ENCODE peak calls at places on chromosomes 11 and 22, in six cellular contexts. One of them, this sample, is unnamed.

GRCh38 chr11:13415201-13415600 is 47.8 kb downstream of the BTBD10 start:
- DNase-seq in neuronal stem cell: no peak
- DNase-seq in thoracic aorta: no peak
- DNase-seq in uterus: no peak
- DNase-seq in adrenal gland: no peak
- DNase-seq in BJ: no peak
- DNase-seq in this sample: no peak

GRCh38 chr11:134412508-134413333 is 679 bp upstream of the B3GAT1 start:
- DNase-seq in thoracic aorta: no peak
- DNase-seq in neuronal stem cell: peak; percentile 57
- DNase-seq in BJ: no peak
- DNase-seq in adrenal gland: no peak
- DNase-seq in uterus: no peak
- DNase-seq in this sample: peak; percentile 67

GRCh38 chr11:12156301-12157140 is 46.1 kb downstream of the MICAL2 start:
- DNase-seq in neuronal stem cell: no peak
- DNase-seq in adrenal gland: no peak
- DNase-seq in BJ: no peak
- DNase-seq in thoracic aorta: no peak
- DNase-seq in uterus: no peak
- DNase-seq in this sample: no peak

GRCh38 chr11:122690292-122690691 is 34.8 kb downstream of the UBASH3B start:
- DNase-seq in uterus: no peak
- DNase-seq in BJ: no peak
- DNase-seq in thoracic aorta: no peak
- DNase-seq in adrenal gland: no peak
- DNase-seq in neuronal stem cell: no peak
- DNase-seq in this sample: no peak

GRCh38 chr11:68796779-68797178 is 44.9 kb downstream of the CPT1A start:
- DNase-seq in thoracic aorta: no peak
- DNase-seq in adrenal gland: no peak
- DNase-seq in uterus: no peak
- DNase-seq in neuronal stem cell: no peak
- DNase-seq in BJ: no peak
- DNase-seq in this sample: no peak

GRCh38 chr11:77146261-77147035 is 18.4 kb downstream of the MYO7A start:
- DNase-seq in BJ: no peak
- DNase-seq in adrenal gland: no peak
- DNase-seq in neuronal stem cell: no peak
- DNase-seq in uterus: no peak
- DNase-seq in thoracic aorta: no peak
- DNase-seq in this sample: no peak

GRCh38 chr22:17472886-17473285 is 90.4 kb upstream of the SLC25A18 start:
- DNase-seq in adrenal gland: no peak
- DNase-seq in neuronal stem cell: peak; percentile 74
- DNase-seq in BJ: no peak
- DNase-seq in uterus: no peak
- DNase-seq in thoracic aorta: no peak
- DNase-seq in this sample: no peak

GRCh38 chr22:36929621-36930020 is 16.2 kb downstream of the CSF2RB start:
- DNase-seq in adrenal gland: no peak
- DNase-seq in BJ: no peak
- DNase-seq in neuronal stem cell: no peak
- DNase-seq in uterus: no peak
- DNase-seq in thoracic aorta: no peak
- DNase-seq in this sample: no peak

GRCh38 chr11:29957406-29957805 is 59.4 kb downstream of the KCNA4 start:
- DNase-seq in BJ: no peak
- DNase-seq in uterus: no peak
- DNase-seq in neuronal stem cell: no peak
- DNase-seq in adrenal gland: no peak
- DNase-seq in thoracic aorta: no peak
- DNase-seq in this sample: no peak

GRCh38 chr22:22578702-22579424 is 19.8 kb upstream of the PRAME start:
- DNase-seq in BJ: no peak
- DNase-seq in uterus: no peak
- DNase-seq in neuronal stem cell: no peak
- DNase-seq in adrenal gland: peak; percentile 45
- DNase-seq in thoracic aorta: no peak
- DNase-seq in this sample: no peak

GRCh38 chr11:16347928-16348685 is 8.2 kb downstream of the SOX6 start:
- DNase-seq in thoracic aorta: no peak
- DNase-seq in BJ: no peak
- DNase-seq in adrenal gland: no peak
- DNase-seq in uterus: no peak
- DNase-seq in neuronal stem cell: no peak
- DNase-seq in this sample: no peak

GRCh38 chr11:89495951-89496350 is 4.8 kb upstream of the NOX4 start:
- DNase-seq in uterus: peak; percentile 16
- DNase-seq in neuronal stem cell: peak; percentile 29
- DNase-seq in BJ: peak; percentile 87
- DNase-seq in adrenal gland: no peak
- DNase-seq in thoracic aorta: peak; percentile 34
- DNase-seq in this sample: no peak

GRCh38 chr22:39520874-39521857 is 804 bp downstream of the ATF4 start:
- DNase-seq in uterus: peak; percentile 85
- DNase-seq in neuronal stem cell: no peak
- DNase-seq in adrenal gland: peak; percentile 80
- DNase-seq in BJ: no peak
- DNase-seq in thoracic aorta: no peak
- DNase-seq in this sample: peak; percentile 87
- H3K4me3 ChIP-seq in uterus: peak overlapping the region; percentile 94
- H3K4me3 ChIP-seq in neuronal stem cell: peak overlapping the region; percentile 88
- H3K4me3 ChIP-seq in adrenal gland: peak overlapping the region; percentile 87
- H3K4me3 ChIP-seq in BJ: peak overlapping the region; percentile 88
- H3K4me3 ChIP-seq in thoracic aorta: peak overlapping the region; percentile 95
- H3K4me3 ChIP-seq in this sample: peak overlapping the region; percentile 100

DNA sequence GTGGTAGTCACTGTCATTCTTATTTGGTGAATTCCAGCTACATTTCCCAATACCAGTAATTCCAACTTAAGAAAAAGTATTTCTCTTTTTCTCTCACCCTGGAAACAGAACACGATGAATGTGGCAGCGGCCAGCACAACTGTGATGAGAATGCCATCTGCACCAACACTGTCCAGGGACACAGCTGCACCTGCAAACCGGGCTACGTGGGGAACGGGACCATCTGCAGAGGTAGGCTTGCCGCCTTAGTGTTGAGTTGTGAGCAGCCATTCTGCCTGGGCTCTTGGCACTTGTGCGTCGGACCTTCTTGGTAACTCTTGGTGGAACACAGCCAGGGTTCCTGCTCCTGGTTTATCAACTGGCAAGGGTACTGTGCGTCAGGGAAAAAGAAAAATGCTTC is 559.8 kb downstream of the NELL1 start:
- DNase-seq in uterus: no peak
- DNase-seq in neuronal stem cell: no peak
- DNase-seq in BJ: no peak
- DNase-seq in adrenal gland: no peak
- DNase-seq in thoracic aorta: no peak
- DNase-seq in this sample: no peak
- H3K4me3 ChIP-seq in uterus: no peak overlapping the region
- H3K4me3 ChIP-seq in neuronal stem cell: no peak overlapping the region
- H3K4me3 ChIP-seq in BJ: no peak overlapping the region
- H3K4me3 ChIP-seq in adrenal gland: no peak overlapping the region
- H3K4me3 ChIP-seq in thoracic aorta: no peak overlapping the region
- H3K4me3 ChIP-seq in this sample: no peak overlapping the region

DNA sequence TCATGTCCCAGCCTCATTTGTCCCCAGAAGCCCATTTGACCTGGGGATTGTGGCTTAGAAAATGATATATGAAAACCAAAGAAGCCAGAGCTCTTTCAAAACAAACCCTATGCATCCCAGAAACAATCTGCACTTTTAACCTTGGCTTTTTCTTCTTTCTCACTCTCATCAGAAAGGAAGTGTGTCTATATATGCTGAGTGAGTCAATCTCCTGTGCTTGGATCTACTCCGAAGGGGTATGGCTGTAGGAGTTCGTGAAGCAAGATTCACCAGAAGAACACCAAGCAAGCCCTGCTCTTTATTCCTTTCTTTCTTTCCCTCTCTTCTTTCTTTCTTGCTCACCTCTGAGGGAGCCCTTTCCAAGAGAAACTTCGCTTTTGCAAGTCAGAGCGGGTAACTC is 636 bp downstream of the PAMR1 start:
- DNase-seq in BJ: no peak
- DNase-seq in uterus: no peak
- DNase-seq in thoracic aorta: no peak
- DNase-seq in adrenal gland: no peak
- DNase-seq in neuronal stem cell: no peak
- DNase-seq in this sample: no peak
- H3K4me3 ChIP-seq in BJ: peak overlapping the region; percentile 81
- H3K4me3 ChIP-seq in uterus: peak overlapping the region; percentile 53
- H3K4me3 ChIP-seq in thoracic aorta: no peak overlapping the region
- H3K4me3 ChIP-seq in adrenal gland: no peak overlapping the region
- H3K4me3 ChIP-seq in neuronal stem cell: peak overlapping the region; percentile 86
- H3K4me3 ChIP-seq in this sample: peak overlapping the region; percentile 36

DNA sequence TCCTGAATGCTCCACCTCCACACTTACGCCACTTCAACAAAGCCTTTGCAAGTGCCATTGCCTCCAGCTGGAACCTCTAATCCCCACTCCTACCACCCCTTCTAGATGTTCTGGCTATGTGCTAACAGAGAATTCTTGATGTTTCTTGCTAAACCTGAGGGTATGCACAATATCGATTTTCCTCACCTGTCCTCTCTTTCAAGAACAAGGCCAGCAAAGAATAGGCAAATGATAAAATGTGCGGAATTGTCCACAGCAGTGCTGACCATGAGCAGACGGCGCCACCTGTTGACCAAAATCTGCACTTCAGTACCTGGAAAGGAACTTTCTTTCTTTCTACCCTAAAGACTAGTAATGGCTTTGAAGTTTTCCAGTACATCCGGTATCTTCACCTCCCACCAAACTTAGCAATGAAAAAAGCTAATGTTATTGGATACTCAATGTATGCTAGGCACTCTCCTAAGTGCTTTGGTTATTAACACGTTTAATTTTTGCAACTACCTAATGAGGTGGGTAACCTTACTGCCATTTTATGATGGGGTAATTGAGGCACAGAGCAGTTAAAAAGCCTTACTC is 3.4 kb downstream of the TIMM10 start:
- DNase-seq in thoracic aorta: no peak
- DNase-seq in BJ: no peak
- DNase-seq in adrenal gland: peak; percentile 60
- DNase-seq in uterus: peak; percentile 69
- DNase-seq in neuronal stem cell: peak; percentile 74
- DNase-seq in this sample: peak; percentile 88
- H3K4me3 ChIP-seq in thoracic aorta: no peak overlapping the region
- H3K4me3 ChIP-seq in BJ: no peak overlapping the region
- H3K4me3 ChIP-seq in adrenal gland: no peak overlapping the region
- H3K4me3 ChIP-seq in uterus: no peak overlapping the region
- H3K4me3 ChIP-seq in neuronal stem cell: no peak overlapping the region
- H3K4me3 ChIP-seq in this sample: no peak overlapping the region

GRCh38 chr11:10324474-10324873 is 19.6 kb downstream of the ADM start:
- DNase-seq in BJ: no peak
- DNase-seq in neuronal stem cell: no peak
- DNase-seq in thoracic aorta: no peak
- DNase-seq in uterus: no peak
- DNase-seq in adrenal gland: no peak
- DNase-seq in this sample: no peak

GRCh38 chr11:10322830-10323792 is 18.2 kb downstream of the ADM start:
- DNase-seq in thoracic aorta: no peak
- DNase-seq in adrenal gland: peak; percentile 73
- DNase-seq in neuronal stem cell: no peak
- DNase-seq in BJ: peak; percentile 69
- DNase-seq in uterus: peak; percentile 56
- DNase-seq in this sample: peak; percentile 56

GRCh38 chr11:10322401-10322800 is 17.5 kb downstream of the ADM start:
- DNase-seq in BJ: no peak
- DNase-seq in thoracic aorta: no peak
- DNase-seq in uterus: no peak
- DNase-seq in adrenal gland: no peak
- DNase-seq in neuronal stem cell: no peak
- DNase-seq in this sample: no peak

GRCh38 chr11:10325398-10326079 is 20.7 kb downstream of the ADM start:
- DNase-seq in adrenal gland: no peak
- DNase-seq in uterus: no peak
- DNase-seq in thoracic aorta: no peak
- DNase-seq in neuronal stem cell: no peak
- DNase-seq in BJ: peak; percentile 70
- DNase-seq in this sample: no peak

DNA sequence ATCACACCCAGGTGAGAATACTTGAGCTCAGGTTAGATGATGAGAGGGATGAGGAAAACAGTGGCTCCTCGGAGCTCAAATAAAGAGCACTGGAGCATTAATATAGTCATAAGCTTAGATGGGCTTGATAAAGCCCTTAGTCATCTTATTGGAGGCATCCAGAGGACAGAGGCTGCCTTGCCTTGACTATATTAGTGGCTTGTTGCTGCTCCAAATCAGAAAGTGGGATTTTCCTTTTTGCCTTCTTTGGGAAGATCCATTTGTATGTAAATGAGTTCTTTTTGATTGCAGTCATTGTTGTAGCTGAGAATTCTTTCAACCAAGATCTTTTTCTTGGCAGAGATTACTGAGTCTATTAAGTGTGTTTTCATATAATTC is 18.9 kb downstream of the ADM start:
- DNase-seq in neuronal stem cell: no peak
- DNase-seq in uterus: no peak
- DNase-seq in BJ: no peak
- DNase-seq in adrenal gland: no peak
- DNase-seq in thoracic aorta: no peak
- DNase-seq in this sample: no peak
- H3K4me3 ChIP-seq in neuronal stem cell: no peak overlapping the region
- H3K4me3 ChIP-seq in uterus: no peak overlapping the region
- H3K4me3 ChIP-seq in BJ: no peak overlapping the region
- H3K4me3 ChIP-seq in adrenal gland: no peak overlapping the region
- H3K4me3 ChIP-seq in thoracic aorta: no peak overlapping the region
- H3K4me3 ChIP-seq in this sample: no peak overlapping the region

GRCh38 chr11:28835790-28836189 is 727.6 kb downstream of the METTL15 start:
- DNase-seq in adrenal gland: no peak
- DNase-seq in uterus: no peak
- DNase-seq in neuronal stem cell: no peak
- DNase-seq in BJ: no peak
- DNase-seq in thoracic aorta: no peak
- DNase-seq in this sample: no peak
- H3K4me3 ChIP-seq in adrenal gland: no peak overlapping the region
- H3K4me3 ChIP-seq in uterus: no peak overlapping the region
- H3K4me3 ChIP-seq in neuronal stem cell: no peak overlapping the region
- H3K4me3 ChIP-seq in BJ: no peak overlapping the region
- H3K4me3 ChIP-seq in thoracic aorta: no peak overlapping the region
- H3K4me3 ChIP-seq in this sample: no peak overlapping the region

GRCh38 chr11:101127348-101127698 is 2.3 kb downstream of the PGR start:
- DNase-seq in thoracic aorta: no peak
- DNase-seq in uterus: peak; percentile 38
- DNase-seq in neuronal stem cell: no peak
- DNase-seq in adrenal gland: peak; percentile 16
- DNase-seq in BJ: no peak
- DNase-seq in this sample: peak; percentile 11
- H3K4me3 ChIP-seq in thoracic aorta: peak overlapping the region; percentile 92
- H3K4me3 ChIP-seq in uterus: peak overlapping the region; percentile 78
- H3K4me3 ChIP-seq in neuronal stem cell: peak overlapping the region; percentile 79
- H3K4me3 ChIP-seq in adrenal gland: peak overlapping the region; percentile 73
- H3K4me3 ChIP-seq in BJ: peak overlapping the region; percentile 28
- H3K4me3 ChIP-seq in this sample: peak overlapping the region; percentile 48

DNA sequence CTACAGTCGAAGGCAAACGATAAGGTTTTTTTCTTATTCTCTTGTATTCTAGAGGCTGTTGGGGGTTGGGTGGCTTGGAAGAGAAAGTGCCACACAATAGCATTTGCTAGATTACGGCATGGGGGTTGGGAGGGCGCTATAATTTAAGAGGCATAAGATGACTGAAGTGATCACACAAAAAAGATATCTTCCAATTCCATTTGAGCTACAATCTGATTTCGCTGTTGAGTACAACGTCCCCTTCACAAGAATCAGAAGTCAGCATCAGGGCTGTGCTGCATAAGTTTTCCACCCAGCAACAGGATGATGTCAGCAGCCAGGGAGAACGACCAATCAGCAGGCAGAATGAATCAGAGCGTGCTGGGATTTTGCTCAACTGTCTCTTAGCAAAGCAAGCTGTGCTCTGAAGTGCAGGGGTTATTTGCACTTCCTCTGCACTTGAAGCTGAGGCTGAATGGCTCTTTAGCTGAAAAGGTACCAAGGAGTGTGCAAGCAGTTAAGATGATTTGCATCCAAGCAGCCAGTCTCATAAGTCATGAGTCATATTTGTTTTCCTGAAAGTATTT is 23.2 kb upstream of the SESN3 start:
- DNase-seq in adrenal gland: peak; percentile 91
- DNase-seq in neuronal stem cell: peak; percentile 63
- DNase-seq in uterus: peak; percentile 80
- DNase-seq in BJ: peak; percentile 30
- DNase-seq in thoracic aorta: peak; percentile 50
- DNase-seq in this sample: no peak
- H3K4me3 ChIP-seq in adrenal gland: peak overlapping the region; percentile 29
- H3K4me3 ChIP-seq in neuronal stem cell: no peak overlapping the region
- H3K4me3 ChIP-seq in uterus: no peak overlapping the region
- H3K4me3 ChIP-seq in BJ: peak overlapping the region; percentile 23
- H3K4me3 ChIP-seq in thoracic aorta: peak overlapping the region; percentile 67
- H3K4me3 ChIP-seq in this sample: peak overlapping the region; percentile 12